ENCODE peak calls at places on chromosome 15, in six cellular contexts. R, U, V, Z, Y and S are unnamed samples.

GRCh38 chr15:75644376-75644775 is 3.3 kb upstream of the SNX33 start:
- DNase-seq in Y (no peak), Z (no peak), U (no peak), R (no peak), V (no peak), S (no peak)

GRCh38 chr15:66800584-66801235 is 98.7 kb downstream of the SMAD6 start:
- DNase-seq in Z (no peak), V (no peak), R (no peak), Y (no peak), U (no peak), S (no peak)

GRCh38 chr15:82950746-82951370 is 1.7 kb downstream of the HOMER2 start:
- DNase-seq in Z (no peak), R (no peak), U (no peak), V (peak), Y (no peak), S (no peak)

GRCh38 chr15:59020321-59020720 is 32.9 kb downstream of the RNF111 start:
- DNase-seq in V (peak), R (no peak), Y (no peak), Z (no peak), U (no peak), S (no peak)

GRCh38 chr15:59609730-59610712 is 1.6 kb upstream of the GCNT3 start:
- DNase-seq in V (no peak), Z (no peak), Y (no peak), R (no peak), U (no peak), S (peak)

GRCh38 chr15:64224508-64224907 is 61.7 kb upstream of the PPIB start:
- DNase-seq in R (peak), U (no peak), V (peak), Y (peak), Z (no peak), S (no peak)

GRCh38 chr15:63893866-63894661 is 60.3 kb upstream of the HERC1 start:
- DNase-seq in R (no peak), U (no peak), Y (no peak), Z (no peak), V (no peak), S (no peak)

GRCh38 chr15:62643571-62643970 is 399.0 kb upstream of the TPM1 start:
- DNase-seq in V (no peak), R (no peak), Y (no peak), U (no peak), Z (no peak), S (no peak)

GRCh38 chr15:88419830-88420229 is 47.4 kb downstream of the MRPL46 start:
- DNase-seq in V (no peak), Z (no peak), U (no peak), R (no peak), Y (no peak), S (no peak)
- TF ChIP-seq MYC in V (no peak), Z (no peak), U (no peak), R (no peak), Y (no peak), S (no peak)

DNA sequence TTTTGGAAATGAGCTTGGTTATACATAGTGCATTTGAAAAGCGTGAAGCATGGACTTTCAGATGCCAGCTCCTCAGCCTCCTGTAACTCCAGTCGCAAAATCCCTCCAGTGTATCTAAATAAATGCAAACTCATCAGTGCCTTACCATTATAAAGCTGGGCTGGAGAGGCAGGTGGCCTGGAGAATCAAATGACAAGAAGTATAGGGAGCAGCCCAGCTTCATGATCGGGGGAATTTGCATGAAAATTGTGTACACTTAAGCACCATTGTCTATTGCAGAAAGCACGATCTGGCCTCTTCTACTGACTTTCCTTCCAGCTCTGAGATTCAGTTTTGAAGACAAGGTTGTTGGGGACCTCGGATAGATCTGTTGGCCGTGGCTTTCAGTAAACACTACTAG is 71.7 kb downstream of the IGF1R start:
- DNase-seq in U (no peak), Z (no peak), V (no peak), R (no peak), Y (no peak), S (no peak)
- H3K4me3 ChIP-seq in U (no peak), Z (no peak), V (no peak), R (no peak), Y (no peak), S (no peak)

GRCh38 chr15:35975941-35976340 is 430.0 kb upstream of the DPH6 start:
- DNase-seq in V (no peak), Y (no peak), Z (no peak), R (no peak), U (no peak), S (no peak)
- TF ChIP-seq MYC in V (no peak), Y (no peak), Z (no peak), R (no peak), U (no peak), S (no peak)

GRCh38 chr15:52733696-52734255 is 54.6 kb upstream of the ATOSA start:
- DNase-seq in Z (no peak), U (no peak), R (no peak), Y (no peak), V (no peak), S (no peak)

GRCh38 chr15:52735231-52736089 is 54.7 kb downstream of the ONECUT1 start:
- DNase-seq in Y (peak), Z (peak), R (peak), V (peak), U (peak), S (peak)

GRCh38 chr15:52734329-52734728 is 55.1 kb upstream of the ATOSA start:
- DNase-seq in Y (no peak), V (no peak), U (no peak), Z (no peak), R (no peak), S (no peak)

GRCh38 chr15:52738311-52738710 is 51.8 kb downstream of the ONECUT1 start:
- DNase-seq in Z (no peak), V (no peak), R (no peak), Y (no peak), U (no peak), S (no peak)

DNA sequence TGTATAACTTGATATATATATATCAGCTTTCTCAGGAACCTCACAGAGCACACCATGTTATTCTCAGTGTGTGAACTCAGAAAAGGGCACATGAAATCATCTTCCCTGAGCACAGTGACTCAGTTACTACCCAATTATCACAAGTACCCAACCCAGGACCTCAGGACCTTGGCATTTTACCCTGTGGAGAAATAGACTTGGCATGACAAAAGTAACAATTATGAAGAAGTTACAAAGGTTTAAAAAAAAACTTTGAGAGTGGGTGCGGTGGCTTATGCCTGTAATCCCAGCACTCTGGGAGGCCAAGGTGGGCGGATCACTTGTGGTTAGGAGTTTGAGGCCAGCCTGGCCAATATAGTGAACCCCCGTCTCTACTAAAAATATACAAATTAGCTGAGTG is 52.4 kb downstream of the ONECUT1 start:
- DNase-seq in U (no peak), Y (no peak), V (no peak), Z (no peak), R (no peak), S (no peak)
- H3K4me3 ChIP-seq in U (no peak), Y (no peak), V (no peak), Z (no peak), R (no peak), S (no peak)